ENCODE peak calls at places on chromosome 5, in five cellular contexts. One of them, this sample, is unnamed.

GRCh38 chr5:58887721-58888409 is 305.0 kb downstream of the RAB3C start:
- DNase-seq in spleen: no peak
- DNase-seq in bronchial epithelial cell: no peak
- DNase-seq in endodermal cell: no peak
- DNase-seq in IMR-90: peak; percentile 11
- DNase-seq in this sample: no peak

GRCh38 chr5:138245717-138246116 is 28.7 kb downstream of the GFRA3 start:
- DNase-seq in spleen: no peak
- DNase-seq in bronchial epithelial cell: no peak
- DNase-seq in endodermal cell: peak; percentile 78
- DNase-seq in IMR-90: no peak
- DNase-seq in this sample: no peak

GRCh38 chr5:108164574-108164973 is 217.3 kb downstream of the FBXL17 start:
- DNase-seq in spleen: no peak
- DNase-seq in bronchial epithelial cell: no peak
- DNase-seq in endodermal cell: no peak
- DNase-seq in IMR-90: no peak
- DNase-seq in this sample: no peak

GRCh38 chr5:154038241-154038603 is 488 bp downstream of the FAM114A2 start:
- DNase-seq in spleen: peak; percentile 71
- DNase-seq in bronchial epithelial cell: peak; percentile 40
- DNase-seq in endodermal cell: no peak
- DNase-seq in IMR-90: no peak
- DNase-seq in this sample: peak; percentile 35

GRCh38 chr5:132437604-132438275 is 52.8 kb downstream of the IRF1 start:
- DNase-seq in spleen: peak; percentile 93
- DNase-seq in bronchial epithelial cell: no peak
- DNase-seq in endodermal cell: peak; percentile 83
- DNase-seq in IMR-90: peak; percentile 96
- DNase-seq in this sample: peak; percentile 62

GRCh38 chr5:171850354-171850947 is 64.8 kb downstream of the SMIM23 start:
- DNase-seq in spleen: no peak
- DNase-seq in bronchial epithelial cell: peak; percentile 16
- DNase-seq in endodermal cell: peak; percentile 84
- DNase-seq in IMR-90: no peak
- DNase-seq in this sample: no peak

GRCh38 chr5:95565280-95565920 is 10.5 kb downstream of the ARSK start:
- DNase-seq in spleen: no peak
- DNase-seq in bronchial epithelial cell: no peak
- DNase-seq in endodermal cell: no peak
- DNase-seq in IMR-90: peak; percentile 52
- DNase-seq in this sample: no peak

GRCh38 chr5:122102825-122103224 is 24.8 kb upstream of the LOX start:
- DNase-seq in spleen: no peak
- DNase-seq in bronchial epithelial cell: peak; percentile 80
- DNase-seq in endodermal cell: no peak
- DNase-seq in IMR-90: peak; percentile 85
- DNase-seq in this sample: no peak

GRCh38 chr5:148995791-148996190 is 67.1 kb downstream of the SH3TC2 start:
- DNase-seq in spleen: no peak
- DNase-seq in bronchial epithelial cell: no peak
- DNase-seq in endodermal cell: no peak
- DNase-seq in IMR-90: no peak
- DNase-seq in this sample: no peak

DNA sequence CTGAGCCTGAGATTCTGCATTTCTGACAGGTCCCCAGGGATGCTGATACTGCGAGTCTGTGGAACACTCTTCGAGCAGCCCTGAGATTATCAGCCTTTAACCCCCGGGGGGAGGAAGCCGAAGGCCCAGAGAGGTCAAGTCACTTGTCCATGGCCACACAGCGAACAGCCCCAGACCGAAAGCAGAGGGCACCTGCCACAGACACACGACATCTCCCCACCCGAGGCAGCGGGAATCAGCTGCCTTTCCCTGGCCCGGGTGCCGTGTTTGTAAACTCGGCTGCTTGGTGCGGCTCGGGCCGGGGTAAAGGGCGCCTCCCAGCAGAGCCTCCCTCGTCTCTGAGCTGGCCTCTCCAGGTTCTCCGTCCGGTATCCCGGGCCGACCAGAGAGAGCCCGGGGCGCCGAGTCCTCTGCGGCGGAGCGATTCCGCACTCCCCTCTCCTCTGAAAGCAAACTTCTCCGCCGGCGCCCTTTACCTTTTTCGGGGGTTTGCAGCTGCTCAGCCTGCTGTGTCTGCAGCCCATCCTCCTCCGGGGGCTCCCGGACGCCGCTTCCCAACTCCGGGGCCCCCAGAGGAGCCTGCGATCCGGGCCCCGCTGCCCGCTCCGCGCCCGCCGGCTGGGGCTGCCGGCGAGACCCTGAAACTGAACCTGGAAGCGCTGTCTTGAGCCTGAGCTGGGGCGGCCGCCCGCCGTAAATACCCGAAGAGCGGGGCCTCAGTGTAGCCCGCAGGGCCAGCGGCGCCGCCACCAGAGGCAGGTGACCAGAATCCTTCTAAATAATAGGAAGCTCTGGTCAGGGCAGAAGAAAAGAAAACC is at the start of gene CCDC69:
- DNase-seq in spleen: peak; percentile 93
- DNase-seq in bronchial epithelial cell: peak; percentile 40
- DNase-seq in endodermal cell: peak; percentile 94
- DNase-seq in IMR-90: peak; percentile 57
- DNase-seq in this sample: peak; percentile 29
- TF ChIP-seq CTCF in spleen: no peak
- TF ChIP-seq CTCF in bronchial epithelial cell: peak; percentile 26
- TF ChIP-seq CTCF in endodermal cell: peak; percentile 55
- TF ChIP-seq CTCF in IMR-90: no peak
- TF ChIP-seq CTCF in this sample: no peak

GRCh38 chr5:6483880-6484382 is 35.3 kb downstream of the UBE2QL1 start:
- DNase-seq in spleen: no peak
- DNase-seq in bronchial epithelial cell: no peak
- DNase-seq in endodermal cell: no peak
- DNase-seq in IMR-90: no peak
- DNase-seq in this sample: no peak

GRCh38 chr5:6484446-6484845 is 35.8 kb downstream of the UBE2QL1 start:
- DNase-seq in spleen: no peak
- DNase-seq in bronchial epithelial cell: no peak
- DNase-seq in endodermal cell: no peak
- DNase-seq in IMR-90: no peak
- DNase-seq in this sample: no peak

GRCh38 chr5:6482735-6483134 is 34.1 kb downstream of the UBE2QL1 start:
- DNase-seq in spleen: no peak
- DNase-seq in bronchial epithelial cell: no peak
- DNase-seq in endodermal cell: no peak
- DNase-seq in IMR-90: no peak
- DNase-seq in this sample: no peak

GRCh38 chr5:6478793-6479192 is 30.1 kb downstream of the UBE2QL1 start:
- DNase-seq in spleen: no peak
- DNase-seq in bronchial epithelial cell: no peak
- DNase-seq in endodermal cell: no peak
- DNase-seq in IMR-90: no peak
- DNase-seq in this sample: no peak

DNA sequence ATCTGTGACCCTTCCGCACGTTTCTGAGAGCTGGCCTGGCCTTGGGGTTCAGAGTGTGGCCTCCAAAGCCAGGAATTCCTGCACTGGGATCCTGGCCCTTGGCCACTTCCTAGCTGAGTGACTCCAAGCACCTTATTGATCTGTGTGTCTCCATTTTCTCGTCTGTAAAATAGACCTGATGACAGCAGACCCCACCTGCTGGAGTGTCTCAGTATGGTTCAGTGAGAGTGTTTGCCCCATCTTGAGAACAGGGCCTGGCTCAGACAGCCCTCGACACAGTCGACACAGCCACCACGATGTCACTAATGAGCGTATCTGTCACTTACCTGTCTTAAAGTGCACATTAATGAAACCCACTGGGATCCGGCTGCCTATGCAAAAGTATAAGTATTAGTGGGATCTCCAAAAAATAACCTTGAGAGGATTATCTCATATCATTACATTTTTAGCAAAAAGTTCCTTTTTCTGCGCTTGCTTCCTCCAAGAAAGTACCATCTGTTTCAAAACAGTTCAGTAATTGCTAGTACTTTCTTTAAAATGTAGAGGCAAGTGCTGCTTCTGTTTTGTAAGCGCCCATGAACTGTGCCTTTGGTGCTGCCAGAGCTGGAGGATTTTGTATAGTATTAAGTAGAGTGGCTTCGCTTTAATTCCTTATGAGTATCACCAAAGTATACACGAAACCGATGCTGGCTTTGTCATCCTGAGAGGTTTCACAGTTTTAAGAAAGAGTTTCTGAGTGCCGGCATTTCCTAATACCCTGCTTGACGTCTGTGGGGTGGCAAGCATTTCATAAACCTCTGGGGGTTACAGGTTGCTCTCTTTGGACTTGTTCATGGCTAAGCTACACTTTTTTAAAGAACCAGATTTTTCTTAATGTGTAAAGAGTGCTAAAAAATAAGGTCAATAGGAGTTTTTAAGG is 31.7 kb downstream of the UBE2QL1 start:
- DNase-seq in spleen: no peak
- DNase-seq in bronchial epithelial cell: no peak
- DNase-seq in endodermal cell: peak; percentile 63
- DNase-seq in IMR-90: no peak
- DNase-seq in this sample: no peak
- TF ChIP-seq CTCF in spleen: no peak
- TF ChIP-seq CTCF in bronchial epithelial cell: no peak
- TF ChIP-seq CTCF in endodermal cell: peak; percentile 60
- TF ChIP-seq CTCF in IMR-90: no peak
- TF ChIP-seq CTCF in this sample: no peak

GRCh38 chr5:308672-309271 is 12.7 kb upstream of the AHRR start:
- DNase-seq in spleen: no peak
- DNase-seq in bronchial epithelial cell: peak; percentile 43
- DNase-seq in endodermal cell: no peak
- DNase-seq in IMR-90: peak; percentile 19
- DNase-seq in this sample: no peak
- TF ChIP-seq CTCF in spleen: no peak
- TF ChIP-seq CTCF in bronchial epithelial cell: peak; percentile 20
- TF ChIP-seq CTCF in endodermal cell: peak; percentile 65
- TF ChIP-seq CTCF in IMR-90: peak; percentile 30
- TF ChIP-seq CTCF in this sample: no peak

DNA sequence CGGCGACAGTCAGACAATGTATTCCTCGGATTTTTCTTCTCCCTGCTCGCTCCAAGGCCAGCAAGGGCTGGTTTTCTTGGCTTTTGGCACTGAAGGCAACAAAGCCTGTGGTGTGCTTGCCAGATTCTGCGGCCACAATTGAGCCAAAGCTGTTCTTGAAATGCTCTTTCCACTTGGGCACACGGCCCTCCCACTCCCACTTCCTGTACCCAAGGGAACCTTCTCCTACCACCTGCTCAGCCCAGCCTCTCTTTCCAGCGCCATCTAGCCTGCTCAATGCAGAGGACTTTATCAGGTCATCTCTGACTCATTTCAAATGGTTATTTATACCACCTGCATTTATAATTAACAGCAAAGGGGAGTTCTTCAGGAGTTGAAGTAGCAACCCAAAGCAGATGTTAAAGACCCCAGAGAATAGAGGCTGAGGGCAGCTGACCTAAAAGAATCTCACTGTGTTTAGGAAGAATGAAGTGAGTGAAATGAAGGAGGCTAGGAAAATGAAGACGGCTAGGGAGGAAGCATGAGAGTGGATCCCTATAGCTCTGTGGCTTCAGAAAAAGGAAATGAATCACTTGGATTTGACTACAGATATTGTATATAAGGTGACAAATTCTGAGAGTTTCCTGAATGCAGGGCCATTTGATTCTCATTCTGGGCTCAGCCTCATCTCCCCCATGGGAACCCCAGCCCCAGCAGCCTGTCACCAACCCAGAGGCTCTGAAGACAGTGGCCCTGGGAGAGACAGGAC is 439.0 kb downstream of the ENC1 start:
- DNase-seq in spleen: no peak
- DNase-seq in bronchial epithelial cell: peak; percentile 69
- DNase-seq in endodermal cell: no peak
- DNase-seq in IMR-90: peak; percentile 51
- DNase-seq in this sample: no peak
- TF ChIP-seq CTCF in spleen: no peak
- TF ChIP-seq CTCF in bronchial epithelial cell: peak; percentile 12
- TF ChIP-seq CTCF in endodermal cell: no peak
- TF ChIP-seq CTCF in IMR-90: no peak
- TF ChIP-seq CTCF in this sample: no peak

GRCh38 chr5:61603211-61603908 is 271.3 kb downstream of the ZSWIM6 start:
- DNase-seq in spleen: no peak
- DNase-seq in bronchial epithelial cell: no peak
- DNase-seq in endodermal cell: peak; percentile 63
- DNase-seq in IMR-90: no peak
- DNase-seq in this sample: no peak
- TF ChIP-seq CTCF in spleen: no peak
- TF ChIP-seq CTCF in bronchial epithelial cell: no peak
- TF ChIP-seq CTCF in endodermal cell: no peak
- TF ChIP-seq CTCF in IMR-90: no peak
- TF ChIP-seq CTCF in this sample: no peak

This sample was measured in CD4-positive, alpha-beta T cell.